ENCODE peak calls at places on chromosomes 2 and 18, in ten cellular contexts. One of them, this sample, is unnamed.

GRCh38 chr2:121999273-121999672 is 243.8 kb downstream of the TSN start:
- DNase-seq in astrocyte of the spinal cord: peak; percentile 39
- DNase-seq in mammary epithelial cell: peak; percentile 6
- DNase-seq in activated naive CD4-positive, alpha-beta T cell treated with anti-CD3 and anti-CD28 coated beads, Interleukin-2, amount 10 ng/mL, durations not matched to agents 7 days and 5 days: no peak
- DNase-seq in activated CD4-positive, alpha-beta memory T cell treated with anti-CD3 and anti-CD28 coated beads, Interleukin-2, amount 10 ng/mL, durations not matched to agents 7 days and 5 days: no peak
- DNase-seq in activated naive CD8-positive, alpha-beta T cell treated with anti-CD3 and anti-CD28 coated beads, Interleukin-2, amount 50 U/mL, for 24 hours: no peak
- DNase-seq in nucleus accumbens: no peak
- DNase-seq in KG1: peak; percentile 80
- DNase-seq in neural progenitor cell: no peak
- DNase-seq in stimulated activated CD8-positive, alpha-beta memory T cell treated with anti-CD3 and anti-CD28 coated beads, Interleukin-7, amount 100 ng/mL, for 1 hour: no peak
- DNase-seq in this sample: no peak

GRCh38 chr2:216683846-216684245 is 11.5 kb downstream of the IGFBP5 start:
- DNase-seq in astrocyte of the spinal cord: peak; percentile 61
- DNase-seq in mammary epithelial cell: peak; percentile 95
- DNase-seq in activated naive CD4-positive, alpha-beta T cell treated with anti-CD3 and anti-CD28 coated beads, Interleukin-2, amount 10 ng/mL, durations not matched to agents 7 days and 5 days: no peak
- DNase-seq in activated CD4-positive, alpha-beta memory T cell treated with anti-CD3 and anti-CD28 coated beads, Interleukin-2, amount 10 ng/mL, durations not matched to agents 7 days and 5 days: no peak
- DNase-seq in activated naive CD8-positive, alpha-beta T cell treated with anti-CD3 and anti-CD28 coated beads, Interleukin-2, amount 50 U/mL, for 24 hours: no peak
- DNase-seq in nucleus accumbens: no peak
- DNase-seq in KG1: no peak
- DNase-seq in neural progenitor cell: no peak
- DNase-seq in stimulated activated CD8-positive, alpha-beta memory T cell treated with anti-CD3 and anti-CD28 coated beads, Interleukin-7, amount 100 ng/mL, for 1 hour: no peak
- DNase-seq in this sample: peak; percentile 88

GRCh38 chr2:70895249-70895648 is 40.5 kb upstream of the ATP6V1B1 start:
- DNase-seq in astrocyte of the spinal cord: no peak
- DNase-seq in mammary epithelial cell: no peak
- DNase-seq in activated naive CD4-positive, alpha-beta T cell treated with anti-CD3 and anti-CD28 coated beads, Interleukin-2, amount 10 ng/mL, durations not matched to agents 7 days and 5 days: no peak
- DNase-seq in activated CD4-positive, alpha-beta memory T cell treated with anti-CD3 and anti-CD28 coated beads, Interleukin-2, amount 10 ng/mL, durations not matched to agents 7 days and 5 days: no peak
- DNase-seq in activated naive CD8-positive, alpha-beta T cell treated with anti-CD3 and anti-CD28 coated beads, Interleukin-2, amount 50 U/mL, for 24 hours: no peak
- DNase-seq in nucleus accumbens: no peak
- DNase-seq in KG1: no peak
- DNase-seq in neural progenitor cell: no peak
- DNase-seq in stimulated activated CD8-positive, alpha-beta memory T cell treated with anti-CD3 and anti-CD28 coated beads, Interleukin-7, amount 100 ng/mL, for 1 hour: no peak
- DNase-seq in this sample: no peak

GRCh38 chr2:144012304-144012703 is 507.6 kb downstream of the ZEB2 start:
- DNase-seq in astrocyte of the spinal cord: no peak
- DNase-seq in mammary epithelial cell: peak; percentile 30
- DNase-seq in activated naive CD4-positive, alpha-beta T cell treated with anti-CD3 and anti-CD28 coated beads, Interleukin-2, amount 10 ng/mL, durations not matched to agents 7 days and 5 days: no peak
- DNase-seq in activated CD4-positive, alpha-beta memory T cell treated with anti-CD3 and anti-CD28 coated beads, Interleukin-2, amount 10 ng/mL, durations not matched to agents 7 days and 5 days: no peak
- DNase-seq in activated naive CD8-positive, alpha-beta T cell treated with anti-CD3 and anti-CD28 coated beads, Interleukin-2, amount 50 U/mL, for 24 hours: no peak
- DNase-seq in nucleus accumbens: no peak
- DNase-seq in KG1: no peak
- DNase-seq in neural progenitor cell: no peak
- DNase-seq in stimulated activated CD8-positive, alpha-beta memory T cell treated with anti-CD3 and anti-CD28 coated beads, Interleukin-7, amount 100 ng/mL, for 1 hour: no peak
- DNase-seq in this sample: no peak

GRCh38 chr2:55948176-55948921 is 24.8 kb upstream of the EFEMP1 start:
- DNase-seq in astrocyte of the spinal cord: peak; percentile 37
- DNase-seq in mammary epithelial cell: no peak
- DNase-seq in activated naive CD4-positive, alpha-beta T cell treated with anti-CD3 and anti-CD28 coated beads, Interleukin-2, amount 10 ng/mL, durations not matched to agents 7 days and 5 days: no peak
- DNase-seq in activated CD4-positive, alpha-beta memory T cell treated with anti-CD3 and anti-CD28 coated beads, Interleukin-2, amount 10 ng/mL, durations not matched to agents 7 days and 5 days: no peak
- DNase-seq in activated naive CD8-positive, alpha-beta T cell treated with anti-CD3 and anti-CD28 coated beads, Interleukin-2, amount 50 U/mL, for 24 hours: no peak
- DNase-seq in nucleus accumbens: no peak
- DNase-seq in KG1: no peak
- DNase-seq in neural progenitor cell: no peak
- DNase-seq in stimulated activated CD8-positive, alpha-beta memory T cell treated with anti-CD3 and anti-CD28 coated beads, Interleukin-7, amount 100 ng/mL, for 1 hour: no peak
- DNase-seq in this sample: peak; percentile 13

GRCh38 chr2:121088251-121089004 is 196.6 kb downstream of the TFCP2L1 start:
- DNase-seq in astrocyte of the spinal cord: no peak
- DNase-seq in mammary epithelial cell: no peak
- DNase-seq in activated naive CD4-positive, alpha-beta T cell treated with anti-CD3 and anti-CD28 coated beads, Interleukin-2, amount 10 ng/mL, durations not matched to agents 7 days and 5 days: no peak
- DNase-seq in activated CD4-positive, alpha-beta memory T cell treated with anti-CD3 and anti-CD28 coated beads, Interleukin-2, amount 10 ng/mL, durations not matched to agents 7 days and 5 days: no peak
- DNase-seq in activated naive CD8-positive, alpha-beta T cell treated with anti-CD3 and anti-CD28 coated beads, Interleukin-2, amount 50 U/mL, for 24 hours: no peak
- DNase-seq in nucleus accumbens: no peak
- DNase-seq in KG1: no peak
- DNase-seq in neural progenitor cell: no peak
- DNase-seq in stimulated activated CD8-positive, alpha-beta memory T cell treated with anti-CD3 and anti-CD28 coated beads, Interleukin-7, amount 100 ng/mL, for 1 hour: no peak
- DNase-seq in this sample: no peak

GRCh38 chr18:78986018-78986481 is 6.4 kb downstream of the SALL3 start:
- DNase-seq in astrocyte of the spinal cord: peak; percentile 43
- DNase-seq in mammary epithelial cell: no peak
- DNase-seq in activated naive CD4-positive, alpha-beta T cell treated with anti-CD3 and anti-CD28 coated beads, Interleukin-2, amount 10 ng/mL, durations not matched to agents 7 days and 5 days: no peak
- DNase-seq in activated CD4-positive, alpha-beta memory T cell treated with anti-CD3 and anti-CD28 coated beads, Interleukin-2, amount 10 ng/mL, durations not matched to agents 7 days and 5 days: no peak
- DNase-seq in activated naive CD8-positive, alpha-beta T cell treated with anti-CD3 and anti-CD28 coated beads, Interleukin-2, amount 50 U/mL, for 24 hours: peak; percentile 22
- DNase-seq in nucleus accumbens: peak; percentile 50
- DNase-seq in KG1: no peak
- DNase-seq in neural progenitor cell: peak; percentile 84
- DNase-seq in stimulated activated CD8-positive, alpha-beta memory T cell treated with anti-CD3 and anti-CD28 coated beads, Interleukin-7, amount 100 ng/mL, for 1 hour: no peak
- DNase-seq in this sample: no peak

GRCh38 chr2:69559696-69560482 is 83.7 kb downstream of the AAK1 start:
- DNase-seq in astrocyte of the spinal cord: peak; percentile 58
- DNase-seq in mammary epithelial cell: peak; percentile 51
- DNase-seq in activated naive CD4-positive, alpha-beta T cell treated with anti-CD3 and anti-CD28 coated beads, Interleukin-2, amount 10 ng/mL, durations not matched to agents 7 days and 5 days: no peak
- DNase-seq in activated CD4-positive, alpha-beta memory T cell treated with anti-CD3 and anti-CD28 coated beads, Interleukin-2, amount 10 ng/mL, durations not matched to agents 7 days and 5 days: no peak
- DNase-seq in activated naive CD8-positive, alpha-beta T cell treated with anti-CD3 and anti-CD28 coated beads, Interleukin-2, amount 50 U/mL, for 24 hours: no peak
- DNase-seq in nucleus accumbens: peak; percentile 9
- DNase-seq in KG1: no peak
- DNase-seq in neural progenitor cell: peak; percentile 81
- DNase-seq in stimulated activated CD8-positive, alpha-beta memory T cell treated with anti-CD3 and anti-CD28 coated beads, Interleukin-7, amount 100 ng/mL, for 1 hour: no peak
- DNase-seq in this sample: peak; percentile 68

GRCh38 chr2:220373878-220374277 is 746.4 kb downstream of the SLC4A3 start:
- DNase-seq in astrocyte of the spinal cord: peak; percentile 49
- DNase-seq in mammary epithelial cell: no peak
- DNase-seq in activated naive CD4-positive, alpha-beta T cell treated with anti-CD3 and anti-CD28 coated beads, Interleukin-2, amount 10 ng/mL, durations not matched to agents 7 days and 5 days: no peak
- DNase-seq in activated CD4-positive, alpha-beta memory T cell treated with anti-CD3 and anti-CD28 coated beads, Interleukin-2, amount 10 ng/mL, durations not matched to agents 7 days and 5 days: no peak
- DNase-seq in activated naive CD8-positive, alpha-beta T cell treated with anti-CD3 and anti-CD28 coated beads, Interleukin-2, amount 50 U/mL, for 24 hours: no peak
- DNase-seq in nucleus accumbens: no peak
- DNase-seq in KG1: no peak
- DNase-seq in neural progenitor cell: no peak
- DNase-seq in stimulated activated CD8-positive, alpha-beta memory T cell treated with anti-CD3 and anti-CD28 coated beads, Interleukin-7, amount 100 ng/mL, for 1 hour: no peak
- DNase-seq in this sample: peak; percentile 83

GRCh38 chr2:108604196-108604595 is 69.9 kb downstream of the LIMS1 start:
- DNase-seq in astrocyte of the spinal cord: no peak
- DNase-seq in mammary epithelial cell: no peak
- DNase-seq in activated naive CD4-positive, alpha-beta T cell treated with anti-CD3 and anti-CD28 coated beads, Interleukin-2, amount 10 ng/mL, durations not matched to agents 7 days and 5 days: no peak
- DNase-seq in activated CD4-positive, alpha-beta memory T cell treated with anti-CD3 and anti-CD28 coated beads, Interleukin-2, amount 10 ng/mL, durations not matched to agents 7 days and 5 days: no peak
- DNase-seq in activated naive CD8-positive, alpha-beta T cell treated with anti-CD3 and anti-CD28 coated beads, Interleukin-2, amount 50 U/mL, for 24 hours: no peak
- DNase-seq in nucleus accumbens: no peak
- DNase-seq in KG1: no peak
- DNase-seq in neural progenitor cell: no peak
- DNase-seq in stimulated activated CD8-positive, alpha-beta memory T cell treated with anti-CD3 and anti-CD28 coated beads, Interleukin-7, amount 100 ng/mL, for 1 hour: no peak
- DNase-seq in this sample: no peak

GRCh38 chr2:240467659-240468299 is 32.3 kb downstream of the GPC1 start:
- DNase-seq in astrocyte of the spinal cord: no peak
- DNase-seq in mammary epithelial cell: no peak
- DNase-seq in activated naive CD4-positive, alpha-beta T cell treated with anti-CD3 and anti-CD28 coated beads, Interleukin-2, amount 10 ng/mL, durations not matched to agents 7 days and 5 days: peak; percentile 14
- DNase-seq in activated CD4-positive, alpha-beta memory T cell treated with anti-CD3 and anti-CD28 coated beads, Interleukin-2, amount 10 ng/mL, durations not matched to agents 7 days and 5 days: peak; percentile 14
- DNase-seq in activated naive CD8-positive, alpha-beta T cell treated with anti-CD3 and anti-CD28 coated beads, Interleukin-2, amount 50 U/mL, for 24 hours: no peak
- DNase-seq in nucleus accumbens: no peak
- DNase-seq in KG1: no peak
- DNase-seq in neural progenitor cell: no peak
- DNase-seq in stimulated activated CD8-positive, alpha-beta memory T cell treated with anti-CD3 and anti-CD28 coated beads, Interleukin-7, amount 100 ng/mL, for 1 hour: no peak
- DNase-seq in this sample: peak; percentile 17

GRCh38 chr2:167489307-167489706 is 601.0 kb downstream of the XIRP2 start:
- DNase-seq in astrocyte of the spinal cord: peak; percentile 39
- DNase-seq in mammary epithelial cell: no peak
- DNase-seq in activated naive CD4-positive, alpha-beta T cell treated with anti-CD3 and anti-CD28 coated beads, Interleukin-2, amount 10 ng/mL, durations not matched to agents 7 days and 5 days: no peak
- DNase-seq in activated CD4-positive, alpha-beta memory T cell treated with anti-CD3 and anti-CD28 coated beads, Interleukin-2, amount 10 ng/mL, durations not matched to agents 7 days and 5 days: no peak
- DNase-seq in activated naive CD8-positive, alpha-beta T cell treated with anti-CD3 and anti-CD28 coated beads, Interleukin-2, amount 50 U/mL, for 24 hours: no peak
- DNase-seq in nucleus accumbens: no peak
- DNase-seq in KG1: no peak
- DNase-seq in neural progenitor cell: no peak
- DNase-seq in stimulated activated CD8-positive, alpha-beta memory T cell treated with anti-CD3 and anti-CD28 coated beads, Interleukin-7, amount 100 ng/mL, for 1 hour: no peak
- DNase-seq in this sample: no peak

GRCh38 chr2:149261672-149262071 is 68.7 kb upstream of the LYPD6 start:
- DNase-seq in astrocyte of the spinal cord: no peak
- DNase-seq in mammary epithelial cell: no peak
- DNase-seq in activated naive CD4-positive, alpha-beta T cell treated with anti-CD3 and anti-CD28 coated beads, Interleukin-2, amount 10 ng/mL, durations not matched to agents 7 days and 5 days: no peak
- DNase-seq in activated CD4-positive, alpha-beta memory T cell treated with anti-CD3 and anti-CD28 coated beads, Interleukin-2, amount 10 ng/mL, durations not matched to agents 7 days and 5 days: no peak
- DNase-seq in activated naive CD8-positive, alpha-beta T cell treated with anti-CD3 and anti-CD28 coated beads, Interleukin-2, amount 50 U/mL, for 24 hours: no peak
- DNase-seq in nucleus accumbens: no peak
- DNase-seq in KG1: no peak
- DNase-seq in neural progenitor cell: no peak
- DNase-seq in stimulated activated CD8-positive, alpha-beta memory T cell treated with anti-CD3 and anti-CD28 coated beads, Interleukin-7, amount 100 ng/mL, for 1 hour: no peak
- DNase-seq in this sample: no peak

GRCh38 chr2:211413746-211414145 is 857.3 kb downstream of the CPS1 start:
- DNase-seq in astrocyte of the spinal cord: no peak
- DNase-seq in mammary epithelial cell: no peak
- DNase-seq in activated naive CD4-positive, alpha-beta T cell treated with anti-CD3 and anti-CD28 coated beads, Interleukin-2, amount 10 ng/mL, durations not matched to agents 7 days and 5 days: no peak
- DNase-seq in activated CD4-positive, alpha-beta memory T cell treated with anti-CD3 and anti-CD28 coated beads, Interleukin-2, amount 10 ng/mL, durations not matched to agents 7 days and 5 days: no peak
- DNase-seq in activated naive CD8-positive, alpha-beta T cell treated with anti-CD3 and anti-CD28 coated beads, Interleukin-2, amount 50 U/mL, for 24 hours: no peak
- DNase-seq in nucleus accumbens: no peak
- DNase-seq in KG1: no peak
- DNase-seq in neural progenitor cell: no peak
- DNase-seq in stimulated activated CD8-positive, alpha-beta memory T cell treated with anti-CD3 and anti-CD28 coated beads, Interleukin-7, amount 100 ng/mL, for 1 hour: no peak
- DNase-seq in this sample: no peak

GRCh38 chr2:218311908-218312756 is 19.8 kb upstream of the TMBIM1 start:
- DNase-seq in astrocyte of the spinal cord: no peak
- DNase-seq in mammary epithelial cell: no peak
- DNase-seq in activated naive CD4-positive, alpha-beta T cell treated with anti-CD3 and anti-CD28 coated beads, Interleukin-2, amount 10 ng/mL, durations not matched to agents 7 days and 5 days: no peak
- DNase-seq in activated CD4-positive, alpha-beta memory T cell treated with anti-CD3 and anti-CD28 coated beads, Interleukin-2, amount 10 ng/mL, durations not matched to agents 7 days and 5 days: no peak
- DNase-seq in activated naive CD8-positive, alpha-beta T cell treated with anti-CD3 and anti-CD28 coated beads, Interleukin-2, amount 50 U/mL, for 24 hours: no peak
- DNase-seq in nucleus accumbens: no peak
- DNase-seq in KG1: no peak
- DNase-seq in neural progenitor cell: no peak
- DNase-seq in stimulated activated CD8-positive, alpha-beta memory T cell treated with anti-CD3 and anti-CD28 coated beads, Interleukin-7, amount 100 ng/mL, for 1 hour: no peak
- DNase-seq in this sample: no peak

GRCh38 chr2:152396763-152397162 is 61.8 kb downstream of the FMNL2 start:
- DNase-seq in astrocyte of the spinal cord: no peak
- DNase-seq in mammary epithelial cell: no peak
- DNase-seq in activated naive CD4-positive, alpha-beta T cell treated with anti-CD3 and anti-CD28 coated beads, Interleukin-2, amount 10 ng/mL, durations not matched to agents 7 days and 5 days: no peak
- DNase-seq in activated CD4-positive, alpha-beta memory T cell treated with anti-CD3 and anti-CD28 coated beads, Interleukin-2, amount 10 ng/mL, durations not matched to agents 7 days and 5 days: no peak
- DNase-seq in activated naive CD8-positive, alpha-beta T cell treated with anti-CD3 and anti-CD28 coated beads, Interleukin-2, amount 50 U/mL, for 24 hours: no peak
- DNase-seq in nucleus accumbens: no peak
- DNase-seq in KG1: no peak
- DNase-seq in neural progenitor cell: no peak
- DNase-seq in stimulated activated CD8-positive, alpha-beta memory T cell treated with anti-CD3 and anti-CD28 coated beads, Interleukin-7, amount 100 ng/mL, for 1 hour: no peak
- DNase-seq in this sample: peak; percentile 62

GRCh38 chr2:225937625-225938024 is 538.1 kb downstream of the NYAP2 start:
- DNase-seq in astrocyte of the spinal cord: peak; percentile 26
- DNase-seq in mammary epithelial cell: peak; percentile 20
- DNase-seq in activated naive CD4-positive, alpha-beta T cell treated with anti-CD3 and anti-CD28 coated beads, Interleukin-2, amount 10 ng/mL, durations not matched to agents 7 days and 5 days: no peak
- DNase-seq in activated CD4-positive, alpha-beta memory T cell treated with anti-CD3 and anti-CD28 coated beads, Interleukin-2, amount 10 ng/mL, durations not matched to agents 7 days and 5 days: no peak
- DNase-seq in activated naive CD8-positive, alpha-beta T cell treated with anti-CD3 and anti-CD28 coated beads, Interleukin-2, amount 50 U/mL, for 24 hours: no peak
- DNase-seq in nucleus accumbens: no peak
- DNase-seq in KG1: no peak
- DNase-seq in neural progenitor cell: peak; percentile 16
- DNase-seq in stimulated activated CD8-positive, alpha-beta memory T cell treated with anti-CD3 and anti-CD28 coated beads, Interleukin-7, amount 100 ng/mL, for 1 hour: no peak
- DNase-seq in this sample: no peak

GRCh38 chr2:238108423-238109201 is 8.5 kb downstream of the ESPNL start:
- DNase-seq in astrocyte of the spinal cord: no peak
- DNase-seq in mammary epithelial cell: no peak
- DNase-seq in activated naive CD4-positive, alpha-beta T cell treated with anti-CD3 and anti-CD28 coated beads, Interleukin-2, amount 10 ng/mL, durations not matched to agents 7 days and 5 days: peak; percentile 65
- DNase-seq in activated CD4-positive, alpha-beta memory T cell treated with anti-CD3 and anti-CD28 coated beads, Interleukin-2, amount 10 ng/mL, durations not matched to agents 7 days and 5 days: no peak
- DNase-seq in activated naive CD8-positive, alpha-beta T cell treated with anti-CD3 and anti-CD28 coated beads, Interleukin-2, amount 50 U/mL, for 24 hours: no peak
- DNase-seq in nucleus accumbens: no peak
- DNase-seq in KG1: no peak
- DNase-seq in neural progenitor cell: peak; percentile 71
- DNase-seq in stimulated activated CD8-positive, alpha-beta memory T cell treated with anti-CD3 and anti-CD28 coated beads, Interleukin-7, amount 100 ng/mL, for 1 hour: no peak
- DNase-seq in this sample: no peak

GRCh38 chr2:153575171-153575853 is 96.8 kb upstream of the RPRM start:
- DNase-seq in astrocyte of the spinal cord: no peak
- DNase-seq in mammary epithelial cell: no peak
- DNase-seq in activated naive CD4-positive, alpha-beta T cell treated with anti-CD3 and anti-CD28 coated beads, Interleukin-2, amount 10 ng/mL, durations not matched to agents 7 days and 5 days: no peak
- DNase-seq in activated CD4-positive, alpha-beta memory T cell treated with anti-CD3 and anti-CD28 coated beads, Interleukin-2, amount 10 ng/mL, durations not matched to agents 7 days and 5 days: no peak
- DNase-seq in activated naive CD8-positive, alpha-beta T cell treated with anti-CD3 and anti-CD28 coated beads, Interleukin-2, amount 50 U/mL, for 24 hours: no peak
- DNase-seq in nucleus accumbens: no peak
- DNase-seq in KG1: no peak
- DNase-seq in neural progenitor cell: no peak
- DNase-seq in stimulated activated CD8-positive, alpha-beta memory T cell treated with anti-CD3 and anti-CD28 coated beads, Interleukin-7, amount 100 ng/mL, for 1 hour: no peak
- DNase-seq in this sample: no peak

GRCh38 chr18:58896734-58897508 is 32.2 kb downstream of the ZNF532 start:
- DNase-seq in astrocyte of the spinal cord: no peak
- DNase-seq in mammary epithelial cell: no peak
- DNase-seq in activated naive CD4-positive, alpha-beta T cell treated with anti-CD3 and anti-CD28 coated beads, Interleukin-2, amount 10 ng/mL, durations not matched to agents 7 days and 5 days: no peak
- DNase-seq in activated CD4-positive, alpha-beta memory T cell treated with anti-CD3 and anti-CD28 coated beads, Interleukin-2, amount 10 ng/mL, durations not matched to agents 7 days and 5 days: no peak
- DNase-seq in activated naive CD8-positive, alpha-beta T cell treated with anti-CD3 and anti-CD28 coated beads, Interleukin-2, amount 50 U/mL, for 24 hours: no peak
- DNase-seq in nucleus accumbens: no peak
- DNase-seq in KG1: no peak
- DNase-seq in neural progenitor cell: no peak
- DNase-seq in stimulated activated CD8-positive, alpha-beta memory T cell treated with anti-CD3 and anti-CD28 coated beads, Interleukin-7, amount 100 ng/mL, for 1 hour: no peak
- DNase-seq in this sample: no peak

GRCh38 chr2:118593257-118593656 is 254.2 kb downstream of the EN1 start:
- DNase-seq in astrocyte of the spinal cord: no peak
- DNase-seq in mammary epithelial cell: no peak
- DNase-seq in activated naive CD4-positive, alpha-beta T cell treated with anti-CD3 and anti-CD28 coated beads, Interleukin-2, amount 10 ng/mL, durations not matched to agents 7 days and 5 days: no peak
- DNase-seq in activated CD4-positive, alpha-beta memory T cell treated with anti-CD3 and anti-CD28 coated beads, Interleukin-2, amount 10 ng/mL, durations not matched to agents 7 days and 5 days: no peak
- DNase-seq in activated naive CD8-positive, alpha-beta T cell treated with anti-CD3 and anti-CD28 coated beads, Interleukin-2, amount 50 U/mL, for 24 hours: no peak
- DNase-seq in nucleus accumbens: no peak
- DNase-seq in KG1: no peak
- DNase-seq in neural progenitor cell: no peak
- DNase-seq in stimulated activated CD8-positive, alpha-beta memory T cell treated with anti-CD3 and anti-CD28 coated beads, Interleukin-7, amount 100 ng/mL, for 1 hour: no peak
- DNase-seq in this sample: no peak

GRCh38 chr18:48946329-48946835 is 4.4 kb downstream of the SMAD7 start:
- DNase-seq in astrocyte of the spinal cord: peak; percentile 69
- DNase-seq in mammary epithelial cell: peak; percentile 39
- DNase-seq in activated naive CD4-positive, alpha-beta T cell treated with anti-CD3 and anti-CD28 coated beads, Interleukin-2, amount 10 ng/mL, durations not matched to agents 7 days and 5 days: no peak
- DNase-seq in activated CD4-positive, alpha-beta memory T cell treated with anti-CD3 and anti-CD28 coated beads, Interleukin-2, amount 10 ng/mL, durations not matched to agents 7 days and 5 days: no peak
- DNase-seq in activated naive CD8-positive, alpha-beta T cell treated with anti-CD3 and anti-CD28 coated beads, Interleukin-2, amount 50 U/mL, for 24 hours: no peak
- DNase-seq in nucleus accumbens: no peak
- DNase-seq in KG1: no peak
- DNase-seq in neural progenitor cell: no peak
- DNase-seq in stimulated activated CD8-positive, alpha-beta memory T cell treated with anti-CD3 and anti-CD28 coated beads, Interleukin-7, amount 100 ng/mL, for 1 hour: no peak
- DNase-seq in this sample: no peak

GRCh38 chr2:106638609-106639008 is 151.4 kb downstream of the CD8B2 start:
- DNase-seq in astrocyte of the spinal cord: no peak
- DNase-seq in mammary epithelial cell: no peak
- DNase-seq in activated naive CD4-positive, alpha-beta T cell treated with anti-CD3 and anti-CD28 coated beads, Interleukin-2, amount 10 ng/mL, durations not matched to agents 7 days and 5 days: no peak
- DNase-seq in activated CD4-positive, alpha-beta memory T cell treated with anti-CD3 and anti-CD28 coated beads, Interleukin-2, amount 10 ng/mL, durations not matched to agents 7 days and 5 days: no peak
- DNase-seq in activated naive CD8-positive, alpha-beta T cell treated with anti-CD3 and anti-CD28 coated beads, Interleukin-2, amount 50 U/mL, for 24 hours: no peak
- DNase-seq in nucleus accumbens: no peak
- DNase-seq in KG1: no peak
- DNase-seq in neural progenitor cell: no peak
- DNase-seq in stimulated activated CD8-positive, alpha-beta memory T cell treated with anti-CD3 and anti-CD28 coated beads, Interleukin-7, amount 100 ng/mL, for 1 hour: no peak
- DNase-seq in this sample: no peak

GRCh38 chr2:98461650-98462049 is 17.0 kb downstream of the INPP4A start:
- DNase-seq in astrocyte of the spinal cord: no peak
- DNase-seq in mammary epithelial cell: no peak
- DNase-seq in activated naive CD4-positive, alpha-beta T cell treated with anti-CD3 and anti-CD28 coated beads, Interleukin-2, amount 10 ng/mL, durations not matched to agents 7 days and 5 days: no peak
- DNase-seq in activated CD4-positive, alpha-beta memory T cell treated with anti-CD3 and anti-CD28 coated beads, Interleukin-2, amount 10 ng/mL, durations not matched to agents 7 days and 5 days: no peak
- DNase-seq in activated naive CD8-positive, alpha-beta T cell treated with anti-CD3 and anti-CD28 coated beads, Interleukin-2, amount 50 U/mL, for 24 hours: no peak
- DNase-seq in nucleus accumbens: no peak
- DNase-seq in KG1: no peak
- DNase-seq in neural progenitor cell: no peak
- DNase-seq in stimulated activated CD8-positive, alpha-beta memory T cell treated with anti-CD3 and anti-CD28 coated beads, Interleukin-7, amount 100 ng/mL, for 1 hour: no peak
- DNase-seq in this sample: no peak

GRCh38 chr2:119431976-119432881 is 575 bp downstream of the TMEM37 start:
- DNase-seq in astrocyte of the spinal cord: peak; percentile 79
- DNase-seq in mammary epithelial cell: no peak
- DNase-seq in activated naive CD4-positive, alpha-beta T cell treated with anti-CD3 and anti-CD28 coated beads, Interleukin-2, amount 10 ng/mL, durations not matched to agents 7 days and 5 days: no peak
- DNase-seq in activated CD4-positive, alpha-beta memory T cell treated with anti-CD3 and anti-CD28 coated beads, Interleukin-2, amount 10 ng/mL, durations not matched to agents 7 days and 5 days: no peak
- DNase-seq in activated naive CD8-positive, alpha-beta T cell treated with anti-CD3 and anti-CD28 coated beads, Interleukin-2, amount 50 U/mL, for 24 hours: no peak
- DNase-seq in nucleus accumbens: no peak
- DNase-seq in KG1: no peak
- DNase-seq in neural progenitor cell: peak; percentile 49
- DNase-seq in stimulated activated CD8-positive, alpha-beta memory T cell treated with anti-CD3 and anti-CD28 coated beads, Interleukin-7, amount 100 ng/mL, for 1 hour: no peak
- DNase-seq in this sample: no peak

GRCh38 chr2:146661494-146662096 is 1183.2 kb upstream of the ACVR2A start:
- DNase-seq in astrocyte of the spinal cord: peak; percentile 63
- DNase-seq in mammary epithelial cell: peak; percentile 13
- DNase-seq in activated naive CD4-positive, alpha-beta T cell treated with anti-CD3 and anti-CD28 coated beads, Interleukin-2, amount 10 ng/mL, durations not matched to agents 7 days and 5 days: no peak
- DNase-seq in activated CD4-positive, alpha-beta memory T cell treated with anti-CD3 and anti-CD28 coated beads, Interleukin-2, amount 10 ng/mL, durations not matched to agents 7 days and 5 days: no peak
- DNase-seq in activated naive CD8-positive, alpha-beta T cell treated with anti-CD3 and anti-CD28 coated beads, Interleukin-2, amount 50 U/mL, for 24 hours: no peak
- DNase-seq in nucleus accumbens: no peak
- DNase-seq in KG1: no peak
- DNase-seq in neural progenitor cell: peak; percentile 66
- DNase-seq in stimulated activated CD8-positive, alpha-beta memory T cell treated with anti-CD3 and anti-CD28 coated beads, Interleukin-7, amount 100 ng/mL, for 1 hour: no peak
- DNase-seq in this sample: no peak

GRCh38 chr18:50061876-50062517 is 132.9 kb downstream of the MYO5B start:
- DNase-seq in astrocyte of the spinal cord: no peak
- DNase-seq in mammary epithelial cell: peak; percentile 32
- DNase-seq in activated naive CD4-positive, alpha-beta T cell treated with anti-CD3 and anti-CD28 coated beads, Interleukin-2, amount 10 ng/mL, durations not matched to agents 7 days and 5 days: no peak
- DNase-seq in activated CD4-positive, alpha-beta memory T cell treated with anti-CD3 and anti-CD28 coated beads, Interleukin-2, amount 10 ng/mL, durations not matched to agents 7 days and 5 days: no peak
- DNase-seq in activated naive CD8-positive, alpha-beta T cell treated with anti-CD3 and anti-CD28 coated beads, Interleukin-2, amount 50 U/mL, for 24 hours: no peak
- DNase-seq in nucleus accumbens: no peak
- DNase-seq in KG1: no peak
- DNase-seq in neural progenitor cell: no peak
- DNase-seq in stimulated activated CD8-positive, alpha-beta memory T cell treated with anti-CD3 and anti-CD28 coated beads, Interleukin-7, amount 100 ng/mL, for 1 hour: no peak
- DNase-seq in this sample: no peak

This sample was measured in trophoblast cell.